ENCODE peak calls at places on chromosomes 16 and 17, in six cellular contexts. G is HCT116, M is K562, C is A549, A is endothelial cell of umbilical vein, F is H1. T is an unnamed sample.

GRCh38 chr16:87149051-87149450 is 168.1 kb downstream of the C16orf95 start:
- DNase-seq in G (no peak), C (no peak), F (no peak), A (no peak), M (no peak), T (no peak)

GRCh38 chr16:56262148-56262878 is 71.0 kb downstream of the GNAO1 start:
- DNase-seq in C (no peak), F (no peak), M (peak; percentile 87), G (no peak), A (no peak), T (peak; percentile 7)

GRCh38 chr16:49282690-49283375 is 1.2 kb upstream of the CBLN1 start:
- DNase-seq in G (no peak), M (no peak), C (no peak), A (no peak), F (peak; percentile 66), T (no peak)

GRCh38 chr17:68080411-68081150 is 45.0 kb downstream of the KPNA2 start:
- DNase-seq in C (no peak), G (no peak), A (no peak), F (no peak), M (no peak), T (no peak)

GRCh38 chr16:57007530-57007929 is 18.2 kb downstream of the NLRC5 start:
- DNase-seq in C (no peak), F (no peak), M (no peak), G (no peak), A (no peak), T (no peak)

GRCh38 chr16:894841-895240 is 75.9 kb downstream of the LMF1 start:
- DNase-seq in A (no peak), M (peak; percentile 36), G (no peak), F (peak; percentile 85), C (no peak), T (no peak)

GRCh38 chr16:80924372-80924978 is 82.2 kb downstream of the CMC2 start:
- DNase-seq in A (peak; percentile 80), F (peak; percentile 88), G (peak; percentile 58), C (peak; percentile 70), M (peak; percentile 72), T (peak; percentile 69)

GRCh38 chr17:20009052-20009301 is 182 bp upstream of the SPECC1 start:
- DNase-seq in G (no peak), A (no peak), F (no peak), M (no peak), C (no peak), T (no peak)

GRCh38 chr17:79262624-79263023 is 188.0 kb downstream of the ENGASE start:
- DNase-seq in M (no peak), C (no peak), A (no peak), G (no peak), F (no peak), T (no peak)

GRCh38 chr16:56320081-56320480 is 105.3 kb downstream of the AMFR start:
- DNase-seq in G (no peak), A (no peak), M (no peak), F (no peak), C (no peak), T (no peak)

GRCh38 chr17:65562206-65562531 is 721 bp upstream of the AXIN2 start:
- DNase-seq in A (peak; percentile 8), F (no peak), G (no peak), C (no peak), M (no peak), T (no peak)

GRCh38 chr17:292016-292415 is 60.6 kb downstream of the RPH3AL start:
- DNase-seq in F (no peak), G (no peak), C (no peak), M (no peak), A (no peak), T (no peak)

GRCh38 chr16:19875900-19876299 is 8.7 kb downstream of the GPRC5B start:
- DNase-seq in M (no peak), A (no peak), C (no peak), F (no peak), G (no peak), T (no peak)

GRCh38 chr17:46889992-46890564 is 32.9 kb upstream of the GOSR2 start:
- DNase-seq in F (no peak), A (no peak), M (peak; percentile 41), C (no peak), G (no peak), T (no peak)

GRCh38 chr16:53154513-53154912 is 99.7 kb downstream of the CHD9 start:
- DNase-seq in F (no peak), A (no peak), M (no peak), G (no peak), C (no peak), T (no peak)

GRCh38 chr16:75198135-75198600 is 8.8 kb downstream of the CTRB2 start:
- DNase-seq in A (no peak), M (peak; percentile 20), F (no peak), C (no peak), G (no peak), T (no peak)

GRCh38 chr17:231966-232807 is 50.7 kb upstream of the DOC2B start:
- DNase-seq in C (no peak), F (peak; percentile 29), M (no peak), A (no peak), G (no peak), T (no peak)

GRCh38 chr17:7858487-7858832 is 657 bp downstream of the CYB5D1 start:
- DNase-seq in G (no peak), M (peak; percentile 68), F (no peak), A (peak; percentile 61), C (peak; percentile 69), T (peak; percentile 76)

GRCh38 chr17:18324140-18325049 is 9.3 kb downstream of the SMCR8 start:
- DNase-seq in M (no peak), F (no peak), C (no peak), A (no peak), G (no peak), T (peak; percentile 28)

GRCh38 chr16:12020007-12020406 is 43.5 kb downstream of the SNX29 start:
- DNase-seq in G (no peak), M (no peak), F (no peak), C (no peak), A (no peak), T (no peak)

GRCh38 chr16:12024429-12024828 is 47.9 kb downstream of the SNX29 start:
- DNase-seq in M (no peak), A (no peak), G (no peak), F (no peak), C (no peak), T (no peak)

GRCh38 chr16:12017583-12017982 is 41.0 kb downstream of the SNX29 start:
- DNase-seq in A (no peak), C (no peak), M (no peak), G (no peak), F (no peak), T (no peak)

GRCh38 chr16:12025472-12025871 is 48.9 kb downstream of the SNX29 start:
- DNase-seq in M (no peak), C (no peak), G (no peak), F (no peak), A (no peak), T (no peak)

GRCh38 chr16:12021578-12022265 is 45.2 kb downstream of the SNX29 start:
- DNase-seq in G (no peak), C (no peak), F (no peak), M (no peak), A (no peak), T (no peak)
- TF ChIP-seq MAX in G (no peak), C (no peak), F (no peak), M (no peak), A (no peak), T (no peak)

DNA sequence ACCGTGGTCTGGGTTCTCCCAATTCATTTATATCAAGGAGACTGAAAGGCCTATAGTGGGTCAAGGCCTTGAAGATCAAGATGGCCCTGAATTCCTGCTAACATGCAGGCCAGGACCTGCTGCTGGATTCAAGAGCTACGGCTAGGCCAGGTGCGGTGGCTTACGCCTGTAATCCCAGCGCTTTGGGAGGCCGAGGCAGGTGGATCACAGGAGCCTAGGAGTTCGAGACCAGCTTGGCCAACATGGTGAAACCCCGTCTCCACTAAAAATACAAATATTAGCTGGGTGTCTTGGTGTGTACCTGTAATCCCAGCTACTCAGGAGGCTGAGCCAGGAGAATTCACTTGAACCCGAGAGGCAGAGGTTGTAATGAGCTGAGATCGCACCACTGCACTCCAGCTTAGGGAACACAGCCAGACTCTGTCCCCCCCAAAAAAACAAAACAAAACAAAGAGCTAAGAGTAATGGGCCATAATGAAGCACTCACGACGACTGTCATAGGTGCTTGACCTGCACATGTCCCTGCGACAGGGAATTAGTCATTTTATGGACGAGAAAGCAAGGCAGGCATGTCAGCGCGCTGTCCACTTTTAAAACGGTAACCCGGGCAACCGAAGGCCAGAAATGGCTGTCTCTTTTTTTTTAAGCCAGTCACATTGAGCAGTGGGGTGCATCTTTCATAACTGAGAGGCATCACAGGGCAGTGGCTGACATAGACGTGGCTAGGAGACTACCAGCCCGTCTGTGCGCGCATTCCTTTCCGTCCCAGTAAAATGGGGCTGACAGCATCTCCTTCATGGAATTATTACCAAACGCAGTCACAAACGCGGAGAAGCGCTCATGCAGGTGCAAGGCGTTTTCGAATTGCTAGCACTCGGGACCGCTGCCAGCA is 1.0 kb upstream of the FBRS start:
- DNase-seq in C (no peak), G (no peak), A (no peak), F (no peak), M (peak; percentile 57), T (no peak)
- TF ChIP-seq POLR2A in C (no peak), G (no peak), A (peak; percentile 74), F (no peak), M (peak; percentile 36), T (no peak)

DNA sequence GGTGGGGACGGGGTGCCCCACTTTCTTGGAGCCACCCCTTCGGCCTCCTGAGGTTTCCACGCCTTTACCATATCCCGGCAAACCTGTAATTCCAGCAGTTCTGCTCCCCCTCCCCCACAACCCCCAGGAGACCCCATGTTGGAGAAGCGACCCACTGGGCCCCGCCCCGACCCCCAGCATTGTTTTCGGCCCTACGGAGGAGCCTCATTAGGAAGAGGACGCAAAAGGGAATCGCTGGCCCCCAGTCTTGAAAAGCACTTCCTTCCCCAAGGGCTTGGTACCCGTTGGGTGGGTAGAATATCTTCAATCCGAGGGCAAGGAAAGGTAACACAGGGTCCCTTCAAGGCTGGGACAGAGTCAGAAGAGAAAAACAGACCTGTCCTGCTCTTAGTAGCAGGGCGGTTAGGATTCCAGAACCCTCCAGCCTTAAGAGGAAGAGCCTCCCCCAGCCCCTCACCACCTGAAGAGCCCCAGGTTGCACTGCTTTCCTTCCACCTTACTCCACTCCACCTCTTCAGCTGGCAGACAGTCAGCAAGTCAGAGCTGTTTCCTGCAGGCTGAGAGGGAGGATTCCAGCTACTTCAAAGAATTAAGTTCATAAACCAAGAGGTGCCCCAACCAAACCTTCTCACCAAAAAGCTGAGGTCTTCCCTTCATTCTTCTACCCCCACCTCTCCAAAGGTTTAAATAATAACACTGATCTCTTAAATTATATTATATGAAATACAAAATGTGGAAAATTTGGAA is 803 bp upstream of the TLCD2 start:
- DNase-seq in F (peak; percentile 61), M (no peak), G (no peak), C (peak; percentile 45), A (peak; percentile 21), T (no peak)
- TF ChIP-seq MAX in F (no peak), M (no peak), G (no peak), C (peak; percentile 1), A (no peak), T (no peak)

GRCh38 chr17:50424246-50425000 is 1.6 kb upstream of the ACSF2 start:
- DNase-seq in C (no peak), F (no peak), G (no peak), A (no peak), M (no peak), T (no peak)

GRCh38 chr17:50426814-50427787 is 1.1 kb downstream of the ACSF2 start:
- DNase-seq in M (peak; percentile 71), G (peak; percentile 69), F (peak; percentile 66), A (peak; percentile 45), C (peak; percentile 84), T (peak; percentile 56)

GRCh38 chr17:50425001-50425681 is 877 bp upstream of the ACSF2 start:
- DNase-seq in C (no peak), G (no peak), F (no peak), M (no peak), A (no peak), T (no peak)

GRCh38 chr17:50426472-50426782 is 409 bp downstream of the ACSF2 start:
- DNase-seq in A (no peak), F (no peak), M (no peak), G (no peak), C (no peak), T (no peak)

GRCh38 chr17:50425682-50426471 is at the start of gene ACSF2:
- DNase-seq in C (peak; percentile 50), A (peak; percentile 42), G (no peak), M (peak; percentile 78), F (peak; percentile 72), T (peak; percentile 68)
- TF ChIP-seq POLR2A in C (no peak), A (peak; percentile 67), G (no peak), M (no peak), F (no peak), T (peak; percentile 46)

T was measured in NB4.